ENCODE peak calls at places on chromosomes 13 and 19, in ten cellular contexts. One of them, this sample, is unnamed.

GRCh38 chr13:109698779-109699178 is 87.6 kb downstream of the IRS2 start:
- DNase-seq in right atrium auricular region: no peak
- DNase-seq in SK-N-DZ: no peak
- DNase-seq in CD4-positive, CD25-positive, alpha-beta regulatory T cell: no peak
- DNase-seq in LoVo: no peak
- DNase-seq in stimulated activated CD4-positive, alpha-beta T cell treated with anti-CD3 and anti-CD28 coated beads, Interleukin-1b, Interleukin-23, amount 100 ng/mL, for 1 hour: no peak
- DNase-seq in iris pigment epithelial cell: peak; percentile 71
- DNase-seq in EL: peak; percentile 58
- DNase-seq in heart right ventricle: no peak
- DNase-seq in T-helper 1 cell: no peak
- DNase-seq in this sample: no peak

GRCh38 chr19:16908759-16909158 is 20.0 kb downstream of the F2RL3 start:
- DNase-seq in right atrium auricular region: no peak
- DNase-seq in SK-N-DZ: no peak
- DNase-seq in CD4-positive, CD25-positive, alpha-beta regulatory T cell: no peak
- DNase-seq in LoVo: no peak
- DNase-seq in stimulated activated CD4-positive, alpha-beta T cell treated with anti-CD3 and anti-CD28 coated beads, Interleukin-1b, Interleukin-23, amount 100 ng/mL, for 1 hour: no peak
- DNase-seq in iris pigment epithelial cell: no peak
- DNase-seq in EL: no peak
- DNase-seq in heart right ventricle: no peak
- DNase-seq in T-helper 1 cell: no peak
- DNase-seq in this sample: no peak

GRCh38 chr19:36266375-36266961 is 51.6 kb downstream of the ZNF146 start:
- DNase-seq in right atrium auricular region: no peak
- DNase-seq in SK-N-DZ: no peak
- DNase-seq in CD4-positive, CD25-positive, alpha-beta regulatory T cell: no peak
- DNase-seq in LoVo: no peak
- DNase-seq in stimulated activated CD4-positive, alpha-beta T cell treated with anti-CD3 and anti-CD28 coated beads, Interleukin-1b, Interleukin-23, amount 100 ng/mL, for 1 hour: no peak
- DNase-seq in iris pigment epithelial cell: no peak
- DNase-seq in EL: peak; percentile 48
- DNase-seq in heart right ventricle: no peak
- DNase-seq in T-helper 1 cell: no peak
- DNase-seq in this sample: no peak

GRCh38 chr19:3801412-3802096 is 15.4 kb upstream of the MATK start:
- DNase-seq in right atrium auricular region: no peak
- DNase-seq in SK-N-DZ: no peak
- DNase-seq in CD4-positive, CD25-positive, alpha-beta regulatory T cell: no peak
- DNase-seq in LoVo: no peak
- DNase-seq in stimulated activated CD4-positive, alpha-beta T cell treated with anti-CD3 and anti-CD28 coated beads, Interleukin-1b, Interleukin-23, amount 100 ng/mL, for 1 hour: peak; percentile 25
- DNase-seq in iris pigment epithelial cell: no peak
- DNase-seq in EL: peak; percentile 12
- DNase-seq in heart right ventricle: peak; percentile 43
- DNase-seq in T-helper 1 cell: peak; percentile 42
- DNase-seq in this sample: no peak

GRCh38 chr13:29909975-29910674 is 59.7 kb upstream of the UBL3 start:
- DNase-seq in right atrium auricular region: no peak
- DNase-seq in SK-N-DZ: no peak
- DNase-seq in CD4-positive, CD25-positive, alpha-beta regulatory T cell: no peak
- DNase-seq in LoVo: no peak
- DNase-seq in stimulated activated CD4-positive, alpha-beta T cell treated with anti-CD3 and anti-CD28 coated beads, Interleukin-1b, Interleukin-23, amount 100 ng/mL, for 1 hour: no peak
- DNase-seq in iris pigment epithelial cell: peak; percentile 76
- DNase-seq in EL: peak; percentile 89
- DNase-seq in heart right ventricle: no peak
- DNase-seq in T-helper 1 cell: no peak
- DNase-seq in this sample: no peak

GRCh38 chr13:99949657-99950413 is 21.7 kb downstream of the ZIC5 start:
- DNase-seq in right atrium auricular region: no peak
- DNase-seq in SK-N-DZ: no peak
- DNase-seq in CD4-positive, CD25-positive, alpha-beta regulatory T cell: no peak
- DNase-seq in LoVo: no peak
- DNase-seq in stimulated activated CD4-positive, alpha-beta T cell treated with anti-CD3 and anti-CD28 coated beads, Interleukin-1b, Interleukin-23, amount 100 ng/mL, for 1 hour: no peak
- DNase-seq in iris pigment epithelial cell: no peak
- DNase-seq in EL: no peak
- DNase-seq in heart right ventricle: no peak
- DNase-seq in T-helper 1 cell: no peak
- DNase-seq in this sample: no peak

GRCh38 chr19:771332-771785 is 20.4 kb downstream of the MISP start:
- DNase-seq in right atrium auricular region: no peak
- DNase-seq in SK-N-DZ: peak; percentile 60
- DNase-seq in CD4-positive, CD25-positive, alpha-beta regulatory T cell: no peak
- DNase-seq in LoVo: peak; percentile 36
- DNase-seq in stimulated activated CD4-positive, alpha-beta T cell treated with anti-CD3 and anti-CD28 coated beads, Interleukin-1b, Interleukin-23, amount 100 ng/mL, for 1 hour: no peak
- DNase-seq in iris pigment epithelial cell: peak; percentile 51
- DNase-seq in EL: peak; percentile 64
- DNase-seq in heart right ventricle: peak; percentile 57
- DNase-seq in T-helper 1 cell: no peak
- DNase-seq in this sample: no peak

GRCh38 chr19:51542699-51543098 is 11.2 kb upstream of the SIGLEC6 start:
- DNase-seq in right atrium auricular region: no peak
- DNase-seq in SK-N-DZ: no peak
- DNase-seq in CD4-positive, CD25-positive, alpha-beta regulatory T cell: no peak
- DNase-seq in LoVo: no peak
- DNase-seq in stimulated activated CD4-positive, alpha-beta T cell treated with anti-CD3 and anti-CD28 coated beads, Interleukin-1b, Interleukin-23, amount 100 ng/mL, for 1 hour: no peak
- DNase-seq in iris pigment epithelial cell: no peak
- DNase-seq in EL: no peak
- DNase-seq in heart right ventricle: no peak
- DNase-seq in T-helper 1 cell: no peak
- DNase-seq in this sample: no peak

GRCh38 chr13:39565036-39565949 is 37.7 kb downstream of the LHFPL6 start:
- DNase-seq in right atrium auricular region: no peak
- DNase-seq in SK-N-DZ: no peak
- DNase-seq in CD4-positive, CD25-positive, alpha-beta regulatory T cell: no peak
- DNase-seq in LoVo: peak; percentile 54
- DNase-seq in stimulated activated CD4-positive, alpha-beta T cell treated with anti-CD3 and anti-CD28 coated beads, Interleukin-1b, Interleukin-23, amount 100 ng/mL, for 1 hour: no peak
- DNase-seq in iris pigment epithelial cell: peak; percentile 96
- DNase-seq in EL: peak; percentile 97
- DNase-seq in heart right ventricle: no peak
- DNase-seq in T-helper 1 cell: no peak
- DNase-seq in this sample: peak; percentile 51

GRCh38 chr19:48330012-48330681 is 4.8 kb downstream of the EMP3 start:
- DNase-seq in right atrium auricular region: no peak
- DNase-seq in SK-N-DZ: peak; percentile 88
- DNase-seq in CD4-positive, CD25-positive, alpha-beta regulatory T cell: peak; percentile 82
- DNase-seq in LoVo: peak; percentile 90
- DNase-seq in stimulated activated CD4-positive, alpha-beta T cell treated with anti-CD3 and anti-CD28 coated beads, Interleukin-1b, Interleukin-23, amount 100 ng/mL, for 1 hour: peak; percentile 60
- DNase-seq in iris pigment epithelial cell: peak; percentile 61
- DNase-seq in EL: no peak
- DNase-seq in heart right ventricle: peak; percentile 74
- DNase-seq in T-helper 1 cell: peak; percentile 83
- DNase-seq in this sample: no peak

GRCh38 chr13:45879666-45880065 is 28.1 kb upstream of the SIAH3 start:
- DNase-seq in right atrium auricular region: no peak
- DNase-seq in SK-N-DZ: peak; percentile 57
- DNase-seq in CD4-positive, CD25-positive, alpha-beta regulatory T cell: no peak
- DNase-seq in LoVo: peak; percentile 27
- DNase-seq in stimulated activated CD4-positive, alpha-beta T cell treated with anti-CD3 and anti-CD28 coated beads, Interleukin-1b, Interleukin-23, amount 100 ng/mL, for 1 hour: no peak
- DNase-seq in iris pigment epithelial cell: no peak
- DNase-seq in EL: no peak
- DNase-seq in heart right ventricle: peak; percentile 50
- DNase-seq in T-helper 1 cell: no peak
- DNase-seq in this sample: no peak

GRCh38 chr19:49210108-49210900 is 52.7 kb downstream of the TRPM4 start:
- DNase-seq in right atrium auricular region: no peak
- DNase-seq in SK-N-DZ: no peak
- DNase-seq in CD4-positive, CD25-positive, alpha-beta regulatory T cell: peak; percentile 18
- DNase-seq in LoVo: no peak
- DNase-seq in stimulated activated CD4-positive, alpha-beta T cell treated with anti-CD3 and anti-CD28 coated beads, Interleukin-1b, Interleukin-23, amount 100 ng/mL, for 1 hour: no peak
- DNase-seq in iris pigment epithelial cell: peak; percentile 62
- DNase-seq in EL: no peak
- DNase-seq in heart right ventricle: no peak
- DNase-seq in T-helper 1 cell: no peak
- DNase-seq in this sample: no peak

GRCh38 chr19:28051047-28051446 is 1161.9 kb downstream of the UQCRFS1 start:
- DNase-seq in right atrium auricular region: no peak
- DNase-seq in SK-N-DZ: no peak
- DNase-seq in CD4-positive, CD25-positive, alpha-beta regulatory T cell: no peak
- DNase-seq in LoVo: no peak
- DNase-seq in stimulated activated CD4-positive, alpha-beta T cell treated with anti-CD3 and anti-CD28 coated beads, Interleukin-1b, Interleukin-23, amount 100 ng/mL, for 1 hour: no peak
- DNase-seq in iris pigment epithelial cell: no peak
- DNase-seq in EL: no peak
- DNase-seq in heart right ventricle: no peak
- DNase-seq in T-helper 1 cell: no peak
- DNase-seq in this sample: no peak

GRCh38 chr19:31254611-31255010 is 94.6 kb downstream of the TSHZ3 start:
- DNase-seq in right atrium auricular region: peak; percentile 32
- DNase-seq in SK-N-DZ: no peak
- DNase-seq in CD4-positive, CD25-positive, alpha-beta regulatory T cell: no peak
- DNase-seq in LoVo: no peak
- DNase-seq in stimulated activated CD4-positive, alpha-beta T cell treated with anti-CD3 and anti-CD28 coated beads, Interleukin-1b, Interleukin-23, amount 100 ng/mL, for 1 hour: no peak
- DNase-seq in iris pigment epithelial cell: no peak
- DNase-seq in EL: no peak
- DNase-seq in heart right ventricle: no peak
- DNase-seq in T-helper 1 cell: no peak
- DNase-seq in this sample: no peak

GRCh38 chr19:16860996-16861395 is 27.8 kb upstream of the F2RL3 start:
- DNase-seq in right atrium auricular region: no peak
- DNase-seq in SK-N-DZ: no peak
- DNase-seq in CD4-positive, CD25-positive, alpha-beta regulatory T cell: no peak
- DNase-seq in LoVo: no peak
- DNase-seq in stimulated activated CD4-positive, alpha-beta T cell treated with anti-CD3 and anti-CD28 coated beads, Interleukin-1b, Interleukin-23, amount 100 ng/mL, for 1 hour: no peak
- DNase-seq in iris pigment epithelial cell: no peak
- DNase-seq in EL: no peak
- DNase-seq in heart right ventricle: no peak
- DNase-seq in T-helper 1 cell: no peak
- DNase-seq in this sample: no peak

GRCh38 chr19:3710265-3710812 is 2.2 kb downstream of the TJP3 start:
- DNase-seq in right atrium auricular region: peak; percentile 66
- DNase-seq in SK-N-DZ: no peak
- DNase-seq in CD4-positive, CD25-positive, alpha-beta regulatory T cell: no peak
- DNase-seq in LoVo: peak; percentile 91
- DNase-seq in stimulated activated CD4-positive, alpha-beta T cell treated with anti-CD3 and anti-CD28 coated beads, Interleukin-1b, Interleukin-23, amount 100 ng/mL, for 1 hour: no peak
- DNase-seq in iris pigment epithelial cell: peak; percentile 75
- DNase-seq in EL: peak; percentile 34
- DNase-seq in heart right ventricle: peak; percentile 73
- DNase-seq in T-helper 1 cell: no peak
- DNase-seq in this sample: no peak

GRCh38 chr13:104105418-104106355 is 1039.5 kb upstream of the SLC10A2 start:
- DNase-seq in right atrium auricular region: no peak
- DNase-seq in SK-N-DZ: no peak
- DNase-seq in CD4-positive, CD25-positive, alpha-beta regulatory T cell: no peak
- DNase-seq in LoVo: no peak
- DNase-seq in stimulated activated CD4-positive, alpha-beta T cell treated with anti-CD3 and anti-CD28 coated beads, Interleukin-1b, Interleukin-23, amount 100 ng/mL, for 1 hour: no peak
- DNase-seq in iris pigment epithelial cell: no peak
- DNase-seq in EL: no peak
- DNase-seq in heart right ventricle: no peak
- DNase-seq in T-helper 1 cell: no peak
- DNase-seq in this sample: no peak

GRCh38 chr13:47237571-47237970 is 340.7 kb upstream of the HTR2A start:
- DNase-seq in right atrium auricular region: no peak
- DNase-seq in SK-N-DZ: no peak
- DNase-seq in CD4-positive, CD25-positive, alpha-beta regulatory T cell: no peak
- DNase-seq in LoVo: no peak
- DNase-seq in stimulated activated CD4-positive, alpha-beta T cell treated with anti-CD3 and anti-CD28 coated beads, Interleukin-1b, Interleukin-23, amount 100 ng/mL, for 1 hour: no peak
- DNase-seq in iris pigment epithelial cell: no peak
- DNase-seq in EL: no peak
- DNase-seq in heart right ventricle: no peak
- DNase-seq in T-helper 1 cell: no peak
- DNase-seq in this sample: no peak

GRCh38 chr13:101845501-101846012 is 393.1 kb downstream of the ITGBL1 start:
- DNase-seq in right atrium auricular region: no peak
- DNase-seq in SK-N-DZ: no peak
- DNase-seq in CD4-positive, CD25-positive, alpha-beta regulatory T cell: no peak
- DNase-seq in LoVo: no peak
- DNase-seq in stimulated activated CD4-positive, alpha-beta T cell treated with anti-CD3 and anti-CD28 coated beads, Interleukin-1b, Interleukin-23, amount 100 ng/mL, for 1 hour: no peak
- DNase-seq in iris pigment epithelial cell: peak; percentile 58
- DNase-seq in EL: peak; percentile 45
- DNase-seq in heart right ventricle: no peak
- DNase-seq in T-helper 1 cell: no peak
- DNase-seq in this sample: no peak

This sample was measured in HFF-Myc.